ENCODE peak calls at places on chromosome 2, in ten cellular contexts. One of them, this sample, is unnamed.

GRCh38 chr2:61011649-61012048 is 5.9 kb upstream of the PEX13 start:
- DNase-seq in WERI-Rb-1: no peak
- DNase-seq in SK-N-SH: no peak
- DNase-seq in astrocyte: peak
- DNase-seq in dorsolateral prefrontal cortex: no peak
- DNase-seq in brain microvascular endothelial cell: no peak
- DNase-seq in HFF-Myc: no peak
- DNase-seq in A549: no peak
- DNase-seq in transverse colon: no peak
- DNase-seq in neural progenitor cell: no peak
- DNase-seq in this sample: peak

GRCh38 chr2:31402388-31402787 is 12.2 kb downstream of the XDH start:
- DNase-seq in dorsolateral prefrontal cortex: no peak
- DNase-seq in HFF-Myc: no peak
- DNase-seq in neural progenitor cell: peak
- DNase-seq in astrocyte: peak
- DNase-seq in A549: no peak
- DNase-seq in WERI-Rb-1: no peak
- DNase-seq in brain microvascular endothelial cell: no peak
- DNase-seq in transverse colon: no peak
- DNase-seq in SK-N-SH: no peak
- DNase-seq in this sample: no peak

GRCh38 chr2:212677466-212677865 is 138.9 kb upstream of the ERBB4 start:
- DNase-seq in A549: no peak
- DNase-seq in transverse colon: no peak
- DNase-seq in neural progenitor cell: peak
- DNase-seq in brain microvascular endothelial cell: no peak
- DNase-seq in astrocyte: no peak
- DNase-seq in HFF-Myc: no peak
- DNase-seq in WERI-Rb-1: no peak
- DNase-seq in dorsolateral prefrontal cortex: no peak
- DNase-seq in SK-N-SH: no peak
- DNase-seq in this sample: no peak

GRCh38 chr2:157497603-157498314 is 53.9 kb upstream of the CYTIP start:
- DNase-seq in SK-N-SH: peak
- DNase-seq in astrocyte: peak
- DNase-seq in WERI-Rb-1: peak
- DNase-seq in A549: peak
- DNase-seq in HFF-Myc: peak
- DNase-seq in neural progenitor cell: peak
- DNase-seq in dorsolateral prefrontal cortex: no peak
- DNase-seq in transverse colon: no peak
- DNase-seq in brain microvascular endothelial cell: peak
- DNase-seq in this sample: peak

GRCh38 chr2:68837861-68838341 is 33.3 kb downstream of the BMP10 start:
- DNase-seq in neural progenitor cell: no peak
- DNase-seq in WERI-Rb-1: no peak
- DNase-seq in A549: no peak
- DNase-seq in transverse colon: no peak
- DNase-seq in SK-N-SH: no peak
- DNase-seq in dorsolateral prefrontal cortex: no peak
- DNase-seq in brain microvascular endothelial cell: no peak
- DNase-seq in HFF-Myc: peak
- DNase-seq in astrocyte: peak
- DNase-seq in this sample: no peak

GRCh38 chr2:120398961-120399888 is 53.3 kb downstream of the INHBB start:
- DNase-seq in A549: peak
- DNase-seq in HFF-Myc: no peak
- DNase-seq in astrocyte: no peak
- DNase-seq in brain microvascular endothelial cell: no peak
- DNase-seq in SK-N-SH: no peak
- DNase-seq in WERI-Rb-1: no peak
- DNase-seq in dorsolateral prefrontal cortex: no peak
- DNase-seq in neural progenitor cell: no peak
- DNase-seq in transverse colon: peak
- DNase-seq in this sample: no peak

GRCh38 chr2:34547340-34547739 is 948.2 kb upstream of the FAM98A start:
- DNase-seq in brain microvascular endothelial cell: no peak
- DNase-seq in dorsolateral prefrontal cortex: no peak
- DNase-seq in neural progenitor cell: no peak
- DNase-seq in HFF-Myc: no peak
- DNase-seq in astrocyte: no peak
- DNase-seq in A549: no peak
- DNase-seq in transverse colon: no peak
- DNase-seq in SK-N-SH: no peak
- DNase-seq in WERI-Rb-1: no peak
- DNase-seq in this sample: no peak

GRCh38 chr2:189913851-189914250 is 129.6 kb downstream of the PMS1 start:
- DNase-seq in astrocyte: no peak
- DNase-seq in SK-N-SH: no peak
- DNase-seq in neural progenitor cell: no peak
- DNase-seq in A549: no peak
- DNase-seq in transverse colon: no peak
- DNase-seq in WERI-Rb-1: no peak
- DNase-seq in HFF-Myc: no peak
- DNase-seq in dorsolateral prefrontal cortex: no peak
- DNase-seq in brain microvascular endothelial cell: no peak
- DNase-seq in this sample: no peak

GRCh38 chr2:30368258-30368657 is 78.8 kb upstream of the LCLAT1 start:
- DNase-seq in A549: no peak
- DNase-seq in astrocyte: peak
- DNase-seq in neural progenitor cell: no peak
- DNase-seq in SK-N-SH: no peak
- DNase-seq in WERI-Rb-1: peak
- DNase-seq in brain microvascular endothelial cell: no peak
- DNase-seq in dorsolateral prefrontal cortex: no peak
- DNase-seq in transverse colon: no peak
- DNase-seq in HFF-Myc: no peak
- DNase-seq in this sample: no peak

GRCh38 chr2:10944799-10945198 is 33.1 kb downstream of the KCNF1 start:
- DNase-seq in brain microvascular endothelial cell: no peak
- DNase-seq in SK-N-SH: no peak
- DNase-seq in HFF-Myc: no peak
- DNase-seq in transverse colon: no peak
- DNase-seq in WERI-Rb-1: no peak
- DNase-seq in astrocyte: no peak
- DNase-seq in dorsolateral prefrontal cortex: no peak
- DNase-seq in neural progenitor cell: no peak
- DNase-seq in A549: no peak
- DNase-seq in this sample: no peak

GRCh38 chr2:47119001-47119400 is 36.1 kb downstream of the STPG4 start:
- DNase-seq in astrocyte: peak
- DNase-seq in WERI-Rb-1: no peak
- DNase-seq in brain microvascular endothelial cell: peak
- DNase-seq in dorsolateral prefrontal cortex: no peak
- DNase-seq in neural progenitor cell: no peak
- DNase-seq in HFF-Myc: peak
- DNase-seq in A549: peak
- DNase-seq in transverse colon: no peak
- DNase-seq in SK-N-SH: no peak
- DNase-seq in this sample: peak

GRCh38 chr2:110669079-110669478 is 8.8 kb downstream of the BUB1 start:
- DNase-seq in A549: no peak
- DNase-seq in brain microvascular endothelial cell: no peak
- DNase-seq in WERI-Rb-1: no peak
- DNase-seq in astrocyte: no peak
- DNase-seq in dorsolateral prefrontal cortex: no peak
- DNase-seq in SK-N-SH: no peak
- DNase-seq in neural progenitor cell: no peak
- DNase-seq in transverse colon: no peak
- DNase-seq in HFF-Myc: no peak
- DNase-seq in this sample: no peak

GRCh38 chr2:118388771-118389170 is 300.5 kb downstream of the INSIG2 start:
- DNase-seq in neural progenitor cell: no peak
- DNase-seq in dorsolateral prefrontal cortex: no peak
- DNase-seq in brain microvascular endothelial cell: peak
- DNase-seq in WERI-Rb-1: no peak
- DNase-seq in HFF-Myc: no peak
- DNase-seq in astrocyte: peak
- DNase-seq in A549: peak
- DNase-seq in SK-N-SH: no peak
- DNase-seq in transverse colon: no peak
- DNase-seq in this sample: peak

GRCh38 chr2:25279091-25279651 is 62.6 kb downstream of the DNMT3A start:
- DNase-seq in HFF-Myc: no peak
- DNase-seq in astrocyte: no peak
- DNase-seq in brain microvascular endothelial cell: no peak
- DNase-seq in A549: no peak
- DNase-seq in SK-N-SH: no peak
- DNase-seq in dorsolateral prefrontal cortex: peak
- DNase-seq in neural progenitor cell: no peak
- DNase-seq in transverse colon: peak
- DNase-seq in WERI-Rb-1: no peak
- DNase-seq in this sample: peak

DNA sequence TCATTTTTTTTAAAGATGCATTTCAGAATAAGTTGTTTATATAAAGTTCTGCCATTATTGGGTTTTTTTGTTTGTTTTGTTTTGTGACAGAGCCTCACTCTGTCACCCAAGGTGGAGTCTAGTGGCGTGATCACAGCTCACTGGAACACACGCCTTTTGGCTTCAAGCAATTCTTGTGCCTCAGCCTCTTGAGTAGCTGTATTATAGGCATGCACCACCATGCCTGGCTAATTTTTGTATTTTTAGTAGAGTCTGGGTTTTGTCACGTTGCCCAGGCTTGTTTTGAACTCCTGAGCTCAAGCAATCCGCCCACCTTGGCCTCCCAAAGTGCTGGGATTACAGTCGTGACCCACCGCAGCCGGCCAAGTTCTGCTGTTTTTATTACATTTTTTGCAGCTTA is 72.3 kb downstream of the R3HDM1 start:
- DNase-seq in neural progenitor cell: no peak
- DNase-seq in transverse colon: no peak
- DNase-seq in WERI-Rb-1: no peak
- DNase-seq in dorsolateral prefrontal cortex: no peak
- DNase-seq in A549: no peak
- DNase-seq in astrocyte: no peak
- DNase-seq in SK-N-SH: no peak
- DNase-seq in HFF-Myc: no peak
- DNase-seq in brain microvascular endothelial cell: no peak
- DNase-seq in this sample: no peak
- TF ChIP-seq CTCF in neural progenitor cell: no peak
- TF ChIP-seq CTCF in transverse colon: no peak
- TF ChIP-seq CTCF in WERI-Rb-1: no peak
- TF ChIP-seq CTCF in dorsolateral prefrontal cortex: no peak
- TF ChIP-seq CTCF in A549: no peak
- TF ChIP-seq CTCF in astrocyte: no peak
- TF ChIP-seq CTCF in SK-N-SH: no peak
- TF ChIP-seq CTCF in HFF-Myc: no peak
- TF ChIP-seq CTCF in brain microvascular endothelial cell: no peak
- TF ChIP-seq CTCF in this sample: no peak

GRCh38 chr2:128504242-128505149 is 185.8 kb upstream of the HS6ST1 start:
- DNase-seq in transverse colon: peak
- DNase-seq in HFF-Myc: no peak
- DNase-seq in brain microvascular endothelial cell: no peak
- DNase-seq in SK-N-SH: no peak
- DNase-seq in A549: no peak
- DNase-seq in neural progenitor cell: no peak
- DNase-seq in dorsolateral prefrontal cortex: peak
- DNase-seq in WERI-Rb-1: peak
- DNase-seq in astrocyte: no peak
- DNase-seq in this sample: no peak
- H3K4me3 ChIP-seq in transverse colon: no peak
- H3K4me3 ChIP-seq in HFF-Myc: no peak
- H3K4me3 ChIP-seq in brain microvascular endothelial cell: no peak
- H3K4me3 ChIP-seq in SK-N-SH: no peak
- H3K4me3 ChIP-seq in A549: no peak
- H3K4me3 ChIP-seq in neural progenitor cell: no peak
- H3K4me3 ChIP-seq in dorsolateral prefrontal cortex: no peak
- H3K4me3 ChIP-seq in WERI-Rb-1: no peak
- H3K4me3 ChIP-seq in astrocyte: no peak
- H3K4me3 ChIP-seq in this sample: no peak

GRCh38 chr2:238875531-238876231 is 27.8 kb downstream of the TWIST2 start:
- DNase-seq in astrocyte: no peak
- DNase-seq in transverse colon: no peak
- DNase-seq in brain microvascular endothelial cell: no peak
- DNase-seq in neural progenitor cell: no peak
- DNase-seq in HFF-Myc: no peak
- DNase-seq in dorsolateral prefrontal cortex: no peak
- DNase-seq in A549: no peak
- DNase-seq in SK-N-SH: no peak
- DNase-seq in WERI-Rb-1: no peak
- DNase-seq in this sample: peak
- TF ChIP-seq CTCF in astrocyte: no peak
- TF ChIP-seq CTCF in transverse colon: no peak
- TF ChIP-seq CTCF in brain microvascular endothelial cell: no peak
- TF ChIP-seq CTCF in neural progenitor cell: no peak
- TF ChIP-seq CTCF in HFF-Myc: no peak
- TF ChIP-seq CTCF in dorsolateral prefrontal cortex: no peak
- TF ChIP-seq CTCF in A549: no peak
- TF ChIP-seq CTCF in SK-N-SH: no peak
- TF ChIP-seq CTCF in WERI-Rb-1: no peak
- TF ChIP-seq CTCF in this sample: no peak

GRCh38 chr2:66578067-66578852 is 143.3 kb downstream of the MEIS1 start:
- DNase-seq in HFF-Myc: no peak
- DNase-seq in transverse colon: no peak
- DNase-seq in A549: no peak
- DNase-seq in brain microvascular endothelial cell: no peak
- DNase-seq in neural progenitor cell: peak
- DNase-seq in SK-N-SH: no peak
- DNase-seq in dorsolateral prefrontal cortex: peak
- DNase-seq in astrocyte: no peak
- DNase-seq in WERI-Rb-1: no peak
- DNase-seq in this sample: no peak
- H3K4me3 ChIP-seq in HFF-Myc: no peak
- H3K4me3 ChIP-seq in transverse colon: peak
- H3K4me3 ChIP-seq in A549: peak
- H3K4me3 ChIP-seq in brain microvascular endothelial cell: no peak
- H3K4me3 ChIP-seq in neural progenitor cell: peak
- H3K4me3 ChIP-seq in SK-N-SH: no peak
- H3K4me3 ChIP-seq in dorsolateral prefrontal cortex: no peak
- H3K4me3 ChIP-seq in astrocyte: peak
- H3K4me3 ChIP-seq in WERI-Rb-1: no peak
- H3K4me3 ChIP-seq in this sample: no peak

DNA sequence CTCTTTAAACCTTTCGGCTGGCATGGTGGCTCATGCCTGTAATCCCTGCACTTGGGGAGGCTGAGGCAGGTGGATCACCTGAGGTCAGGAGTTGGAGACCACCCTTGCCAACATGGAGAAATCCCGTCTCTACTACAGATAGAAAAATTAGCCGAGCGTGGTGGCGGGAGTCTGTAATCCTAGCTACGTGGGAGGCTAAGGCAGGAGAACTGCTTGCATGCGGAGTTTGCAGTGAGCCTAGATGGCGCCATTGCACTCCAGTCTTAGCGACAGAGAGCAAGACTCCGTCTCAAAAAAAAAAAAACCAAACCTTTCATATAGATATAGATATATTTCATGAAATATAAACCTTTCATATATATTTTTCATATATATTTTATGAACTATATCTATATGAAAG is 864.7 kb downstream of the TRIB2 start:
- DNase-seq in A549: no peak
- DNase-seq in HFF-Myc: no peak
- DNase-seq in SK-N-SH: no peak
- DNase-seq in dorsolateral prefrontal cortex: no peak
- DNase-seq in WERI-Rb-1: peak
- DNase-seq in transverse colon: no peak
- DNase-seq in neural progenitor cell: peak
- DNase-seq in astrocyte: no peak
- DNase-seq in brain microvascular endothelial cell: no peak
- DNase-seq in this sample: no peak
- TF ChIP-seq CTCF in A549: no peak
- TF ChIP-seq CTCF in HFF-Myc: no peak
- TF ChIP-seq CTCF in SK-N-SH: peak
- TF ChIP-seq CTCF in dorsolateral prefrontal cortex: no peak
- TF ChIP-seq CTCF in WERI-Rb-1: peak
- TF ChIP-seq CTCF in transverse colon: no peak
- TF ChIP-seq CTCF in neural progenitor cell: peak
- TF ChIP-seq CTCF in astrocyte: peak
- TF ChIP-seq CTCF in brain microvascular endothelial cell: peak
- TF ChIP-seq CTCF in this sample: no peak

This sample was measured in fibroblast of pulmonary artery.